ENCODE peak calls at places on chromosomes 2 and 18, in nine cellular contexts. O is NCI-H1105; V is heart right ventricle; R is upper lobe of right lung; P is LHCN-M2; C is kidney glomerular epithelial cell; U is NCI-H2081; E is activated T-helper 9 cell treated with anti-CD3 and anti-CD28 coated beads, Interleukin-2, amount 50 U/mL, for 16 hours; F is posterior cingulate gyrus. G is an unnamed sample.

GRCh38 chr2:53202063-53202462 is 565.5 kb upstream of the CHAC2 start:
- DNase-seq in O (peak), V (no peak), R (no peak), P (peak), C (peak), U (peak), E (no peak), F (no peak), G (peak)

GRCh38 chr2:41972179-41972578 is 75.6 kb upstream of the PKDCC start:
- DNase-seq in O (no peak), V (no peak), R (no peak), P (no peak), C (no peak), U (no peak), E (no peak), F (no peak), G (no peak)

GRCh38 chr2:19357383-19358241 is 811 bp downstream of the OSR1 start:
- DNase-seq in O (peak), V (no peak), R (no peak), P (peak), C (peak), U (no peak), E (no peak), F (no peak), G (peak)

GRCh38 chr18:69935319-69936190 is 12.1 kb downstream of the CD226 start:
- DNase-seq in O (no peak), V (no peak), R (no peak), P (peak), C (no peak), U (no peak), E (peak), F (peak), G (peak)

GRCh38 chr2:238082858-238083257 is 17.3 kb upstream of the ESPNL start:
- DNase-seq in O (no peak), V (no peak), R (no peak), P (no peak), C (no peak), U (no peak), E (no peak), F (no peak), G (no peak)

GRCh38 chr18:22230403-22231042 is 61.1 kb downstream of the GATA6 start:
- DNase-seq in O (no peak), V (no peak), R (no peak), P (no peak), C (peak), U (no peak), E (no peak), F (no peak), G (no peak)

GRCh38 chr2:223563462-223563861 is 38.7 kb downstream of the SCG2 start:
- DNase-seq in O (no peak), V (no peak), R (no peak), P (peak), C (peak), U (peak), E (no peak), F (no peak), G (peak)

GRCh38 chr18:9429662-9429993 is 45.7 kb upstream of the RALBP1 start:
- DNase-seq in O (no peak), V (no peak), R (no peak), P (peak), C (no peak), U (no peak), E (no peak), F (no peak), G (no peak)

GRCh38 chr2:11009866-11010265 is 98.1 kb downstream of the KCNF1 start:
- DNase-seq in O (no peak), V (no peak), R (no peak), P (no peak), C (no peak), U (no peak), E (no peak), F (peak), G (no peak)

GRCh38 chr2:191230174-191230573 is 15.0 kb upstream of the MYO1B start:
- DNase-seq in O (no peak), V (no peak), R (no peak), P (peak), C (peak), U (no peak), E (no peak), F (no peak), G (no peak)

GRCh38 chr2:105381119-105381668 is 17.7 kb downstream of the FHL2 start:
- DNase-seq in O (no peak), V (no peak), R (no peak), P (no peak), C (no peak), U (no peak), E (no peak), F (no peak), G (no peak)

GRCh38 chr2:105934467-105934866 is 189.8 kb downstream of the NCK2 start:
- DNase-seq in O (no peak), V (no peak), R (no peak), P (no peak), C (no peak), U (no peak), E (no peak), F (no peak), G (peak)

GRCh38 chr2:167783266-167784070 is 463.9 kb downstream of the STK39 start:
- DNase-seq in O (no peak), V (no peak), R (no peak), P (no peak), C (peak), U (no peak), E (no peak), F (no peak), G (peak)

GRCh38 chr2:101372792-101373191 is 14.5 kb downstream of the CREG2 start:
- DNase-seq in O (no peak), V (no peak), R (no peak), P (no peak), C (no peak), U (no peak), E (no peak), F (no peak), G (no peak)

GRCh38 chr2:189022002-189022401 is 47.8 kb downstream of the COL3A1 start:
- DNase-seq in O (no peak), V (peak), R (no peak), P (peak), C (no peak), U (no peak), E (no peak), F (no peak), G (no peak)

GRCh38 chr18:644395-645004 is 13.0 kb upstream of the TYMS start:
- DNase-seq in O (no peak), V (no peak), R (no peak), P (no peak), C (peak), U (no peak), E (no peak), F (no peak), G (no peak)

GRCh38 chr18:22488554-22488953 is 70.8 kb upstream of the CTAGE1 start:
- DNase-seq in O (no peak), V (peak), R (no peak), P (no peak), C (no peak), U (no peak), E (no peak), F (no peak), G (no peak)

GRCh38 chr2:146321175-146321574 is 1523.7 kb upstream of the ACVR2A start:
- DNase-seq in O (no peak), V (no peak), R (no peak), P (peak), C (no peak), U (no peak), E (no peak), F (no peak), G (peak)

GRCh38 chr2:196353717-196354116 is 182.3 kb upstream of the STK17B start:
- DNase-seq in O (no peak), V (no peak), R (no peak), P (no peak), C (no peak), U (no peak), E (no peak), F (no peak), G (no peak)

GRCh38 chr18:24544949-24545348 is 84.5 kb downstream of the HRH4 start:
- DNase-seq in O (no peak), V (no peak), R (no peak), P (no peak), C (no peak), U (no peak), E (no peak), F (no peak), G (no peak)

GRCh38 chr2:219521066-219521880 is 7.0 kb downstream of the ASIC4 start:
- DNase-seq in O (no peak), V (no peak), R (no peak), P (peak), C (peak), U (no peak), E (no peak), F (no peak), G (peak)

GRCh38 chr2:167856190-167856589 is 391.2 kb downstream of the STK39 start:
- DNase-seq in O (no peak), V (no peak), R (no peak), P (no peak), C (no peak), U (no peak), E (no peak), F (no peak), G (no peak)

GRCh38 chr2:215826838-215827441 is 186.4 kb downstream of the MREG start:
- DNase-seq in O (no peak), V (no peak), R (no peak), P (no peak), C (no peak), U (no peak), E (no peak), F (no peak), G (peak)

GRCh38 chr2:74691955-74692354 is 37.9 kb downstream of the SEMA4F start:
- DNase-seq in O (no peak), V (no peak), R (no peak), P (no peak), C (no peak), U (no peak), E (no peak), F (no peak), G (no peak)

GRCh38 chr18:45626330-45627203 is 11.3 kb downstream of the SLC14A2 start:
- DNase-seq in O (no peak), V (no peak), R (no peak), P (peak), C (peak), U (no peak), E (no peak), F (no peak), G (peak)